ENCODE peak calls at places on chromosomes 4 and X, in six cellular contexts. B, H, L, I, Y and J are unnamed samples.

GRCh38 chr4:108940086-108941033 is 177.5 kb upstream of the ETNPPL start:
- DNase-seq in H (no peak), I (no peak), L (peak), Y (peak), B (no peak), J (peak)

GRCh38 chrX:99142745-99143144 is 1267.3 kb downstream of the PCDH19 start:
- DNase-seq in L (no peak), H (no peak), I (no peak), Y (no peak), B (no peak), J (no peak)

GRCh38 chrX:154020500-154021115 is 906 bp upstream of the IRAK1 start:
- DNase-seq in L (no peak), H (no peak), I (no peak), B (no peak), Y (no peak), J (no peak)

GRCh38 chrX:13120017-13120416 is 75.6 kb upstream of the FAM9C start:
- DNase-seq in B (peak), I (no peak), Y (no peak), H (no peak), L (no peak), J (no peak)

GRCh38 chr4:37951465-37952352 is 8.5 kb upstream of the PTTG2 start:
- DNase-seq in I (no peak), B (no peak), Y (no peak), H (no peak), L (no peak), J (no peak)

GRCh38 chrX:104343408-104344129 is 88.8 kb upstream of the ESX1 start:
- DNase-seq in L (peak), Y (peak), I (peak), B (peak), H (no peak), J (peak)

GRCh38 chrX:132875705-132876508 is 82.5 kb downstream of the HS6ST2 start:
- DNase-seq in L (no peak), I (no peak), B (peak), Y (peak), H (no peak), J (no peak)

GRCh38 chr4:78762529-78762928 is 13.6 kb upstream of the BMP2K start:
- DNase-seq in Y (no peak), B (no peak), H (no peak), L (no peak), I (no peak), J (no peak)

GRCh38 chrX:71606536-71607216 is 11.6 kb downstream of the CXCR3 start:
- DNase-seq in L (no peak), Y (no peak), H (no peak), I (no peak), B (no peak), J (no peak)

GRCh38 chr4:7929530-7929951 is 10.1 kb downstream of the AFAP1 start:
- DNase-seq in H (no peak), B (peak), Y (peak), I (no peak), L (no peak), J (peak)

GRCh38 chrX:148632444-148632843 is 132.0 kb downstream of the AFF2 start:
- DNase-seq in Y (no peak), B (no peak), L (no peak), H (no peak), I (no peak), J (no peak)

GRCh38 chrX:96027363-96027894 is 657.2 kb upstream of the DIAPH2 start:
- DNase-seq in B (no peak), I (no peak), L (no peak), Y (no peak), H (no peak), J (no peak)

GRCh38 chrX:96985046-96985445 is 101.3 kb downstream of the RPA4 start:
- DNase-seq in B (no peak), I (no peak), L (no peak), Y (no peak), H (no peak), J (peak)

GRCh38 chr4:78667764-78668163 is 108.4 kb upstream of the BMP2K start:
- DNase-seq in I (no peak), Y (no peak), B (no peak), H (no peak), L (no peak), J (no peak)

GRCh38 chr4:122775987-122776836 is 43.7 kb downstream of the BBS12 start:
- DNase-seq in H (no peak), Y (peak), B (no peak), L (no peak), I (peak), J (peak)

GRCh38 chrX:67555578-67556203 is 11.9 kb downstream of the AR start:
- DNase-seq in Y (peak), B (peak), H (no peak), I (peak), L (no peak), J (peak)

GRCh38 chr4:88225216-88226107 is 58.9 kb downstream of the PPM1K start:
- DNase-seq in Y (no peak), L (no peak), B (no peak), H (no peak), I (no peak), J (peak)

GRCh38 chrX:77731821-77732419 is 54.1 kb downstream of the ATRX start:
- DNase-seq in B (no peak), L (no peak), I (no peak), H (no peak), Y (no peak), J (no peak)

GRCh38 chr4:76639292-76639691 is 204.3 kb downstream of the SHROOM3 start:
- DNase-seq in I (no peak), L (no peak), H (no peak), B (no peak), Y (no peak), J (peak)

GRCh38 chr4:40856836-40857362 is 107.1 kb downstream of the NSUN7 start:
- DNase-seq in Y (peak), H (peak), L (no peak), I (peak), B (peak), J (peak)

GRCh38 chr4:126708716-126709115 is 924.0 kb upstream of the INTU start:
- DNase-seq in L (no peak), B (no peak), H (no peak), I (no peak), Y (no peak), J (peak)

GRCh38 chr4:122766950-122767349 is 34.4 kb downstream of the BBS12 start:
- DNase-seq in B (no peak), L (no peak), H (no peak), I (peak), Y (no peak), J (no peak)

GRCh38 chr4:90816754-90817153 is 689.6 kb downstream of the CCSER1 start:
- DNase-seq in Y (no peak), I (no peak), L (no peak), B (no peak), H (no peak), J (no peak)

GRCh38 chr4:68079918-68080317 is 49.8 kb downstream of the TMPRSS11F start:
- DNase-seq in H (no peak), Y (no peak), L (no peak), B (no peak), I (no peak), J (no peak)

GRCh38 chrX:153924149-153924861 is 1.8 kb downstream of the ARHGAP4 start:
- DNase-seq in B (peak), Y (no peak), H (no peak), I (no peak), L (no peak), J (peak)

GRCh38 chrX:3697220-3697684 is 16.2 kb downstream of the PRKX start:
- DNase-seq in Y (no peak), I (no peak), B (no peak), H (no peak), L (no peak), J (peak)

GRCh38 chr4:47704693-47705325 is 133.1 kb downstream of the CORIN start:
- DNase-seq in B (peak), H (no peak), Y (peak), L (no peak), I (no peak), J (no peak)

GRCh38 chrX:131262200-131262599 is 26.9 kb downstream of the IGSF1 start:
- DNase-seq in B (no peak), H (no peak), L (no peak), Y (no peak), I (no peak), J (no peak)

GRCh38 chr4:178138491-178138890 is 696.3 kb upstream of the AGA start:
- DNase-seq in I (no peak), H (no peak), B (no peak), L (no peak), Y (no peak), J (no peak)

GRCh38 chrX:20487227-20487626 is 220.5 kb upstream of the RPS6KA3 start:
- DNase-seq in I (no peak), B (no peak), H (no peak), L (no peak), Y (no peak), J (peak)

GRCh38 chr4:6386091-6386490 is 86.3 kb downstream of the PPP2R2C start:
- DNase-seq in H (no peak), B (no peak), Y (no peak), I (no peak), L (no peak), J (peak)

GRCh38 chrX:71210829-71211228 is 12.2 kb upstream of the GJB1 start:
- DNase-seq in L (no peak), I (no peak), B (no peak), H (no peak), Y (no peak), J (no peak)

GRCh38 chr4:5626916-5627315 is 81.4 kb downstream of the EVC2 start:
- DNase-seq in B (no peak), I (no peak), H (no peak), L (no peak), Y (no peak), J (no peak)

GRCh38 chrX:42619068-42619467 is 158.9 kb downstream of the PPP1R2C start:
- DNase-seq in H (no peak), B (no peak), I (no peak), L (no peak), Y (no peak), J (no peak)

GRCh38 chrX:149505671-149506070 is 565 bp upstream of the IDS start:
- DNase-seq in B (no peak), I (no peak), Y (no peak), L (no peak), H (no peak), J (no peak)

GRCh38 chr4:16021804-16022560 is 59.0 kb upstream of the FGFBP2 start:
- DNase-seq in I (no peak), L (no peak), B (no peak), H (no peak), Y (no peak), J (no peak)

GRCh38 chr4:16026155-16026761 is 57.6 kb downstream of the PROM1 start:
- DNase-seq in B (peak), H (no peak), I (peak), Y (no peak), L (no peak), J (peak)

GRCh38 chr4:16025268-16025667 is 58.6 kb downstream of the PROM1 start:
- DNase-seq in B (no peak), L (no peak), Y (no peak), I (no peak), H (no peak), J (no peak)

GRCh38 chr4:16027114-16027513 is 56.7 kb downstream of the PROM1 start:
- DNase-seq in Y (no peak), L (no peak), B (no peak), I (no peak), H (no peak), J (peak)

DNA sequence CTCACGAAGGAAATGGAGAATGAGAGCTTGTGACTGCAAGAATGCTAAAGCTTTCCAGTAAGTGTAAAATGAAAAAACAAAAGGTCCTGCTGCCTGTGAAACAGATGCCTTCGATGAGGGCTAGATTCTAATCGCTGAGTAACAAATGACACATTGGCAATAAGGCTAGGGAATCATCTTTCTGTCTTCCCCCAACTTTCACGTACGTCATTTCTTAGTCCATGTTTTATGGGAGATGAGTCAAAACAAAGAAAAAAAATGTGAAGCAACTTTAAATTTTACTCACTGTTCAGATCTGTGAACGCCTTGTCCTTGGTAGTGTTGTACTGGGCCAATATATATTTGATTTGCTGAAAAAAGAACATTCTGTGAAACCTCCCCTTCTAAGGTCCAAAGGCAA is 59.8 kb downstream of the PROM1 start:
- DNase-seq in Y (no peak), L (no peak), H (no peak), B (no peak), I (no peak), J (peak)
- H3K27ac ChIP-seq in Y (no peak), L (no peak), H (no peak), B (no peak), I (no peak), J (no peak)

GRCh38 chr4:169202143-169202699 is 68.5 kb downstream of the SH3RF1 start:
- DNase-seq in B (no peak), I (no peak), L (no peak), Y (no peak), H (no peak), J (no peak)
- H3K27ac ChIP-seq in B (peak), I (no peak), L (peak), Y (peak), H (no peak), J (no peak)

GRCh38 chr4:113641025-113641431 is 120.5 kb downstream of the CAMK2D start:
- DNase-seq in L (no peak), B (no peak), H (no peak), Y (no peak), I (no peak), J (no peak)
- H3K27ac ChIP-seq in L (no peak), B (no peak), H (no peak), Y (no peak), I (no peak), J (no peak)

GRCh38 chrX:110086916-110087484 is 84.1 kb downstream of the TMEM164 start:
- DNase-seq in I (peak), Y (no peak), H (no peak), L (no peak), B (peak), J (peak)

GRCh38 chrX:110089656-110090404 is 86.9 kb downstream of the TMEM164 start:
- DNase-seq in L (no peak), I (no peak), B (no peak), Y (no peak), H (no peak), J (no peak)

GRCh38 chrX:110082156-110082555 is 79.2 kb downstream of the TMEM164 start:
- DNase-seq in I (no peak), B (no peak), Y (no peak), L (no peak), H (no peak), J (peak)

GRCh38 chrX:110086162-110086915 is 83.4 kb downstream of the TMEM164 start:
- DNase-seq in B (no peak), I (no peak), Y (no peak), L (no peak), H (no peak), J (no peak)

GRCh38 chrX:110087485-110088356 is 84.8 kb downstream of the TMEM164 start:
- DNase-seq in H (no peak), L (no peak), B (no peak), Y (no peak), I (no peak), J (peak)
- H3K27ac ChIP-seq in H (no peak), L (no peak), B (no peak), Y (no peak), I (peak), J (peak)

GRCh38 chr4:186002853-186003252 is 66.1 kb upstream of the TLR3 start:
- DNase-seq in L (no peak), B (no peak), I (no peak), Y (no peak), H (no peak), J (no peak)
- H3K27ac ChIP-seq in L (no peak), B (no peak), I (no peak), Y (no peak), H (no peak), J (no peak)

GRCh38 chr4:10506077-10506476 is 48.9 kb upstream of the ZNF518B start:
- DNase-seq in Y (no peak), B (no peak), L (no peak), I (no peak), H (no peak), J (no peak)

GRCh38 chr4:10502717-10503116 is 45.5 kb upstream of the ZNF518B start:
- DNase-seq in L (no peak), H (no peak), I (no peak), Y (no peak), B (no peak), J (no peak)

GRCh38 chr4:10509733-10510132 is 52.5 kb upstream of the ZNF518B start:
- DNase-seq in B (no peak), I (no peak), L (no peak), Y (no peak), H (no peak), J (no peak)

GRCh38 chr4:10504510-10504909 is 47.3 kb upstream of the ZNF518B start:
- DNase-seq in I (no peak), B (no peak), H (no peak), Y (no peak), L (no peak), J (no peak)
- H3K27ac ChIP-seq in I (no peak), B (no peak), H (no peak), Y (no peak), L (no peak), J (no peak)

GRCh38 chrX:28854637-28855036 is 267.4 kb downstream of the IL1RAPL1 start:
- DNase-seq in I (no peak), H (no peak), B (no peak), Y (no peak), L (no peak), J (no peak)

GRCh38 chrX:28847423-28847822 is 260.2 kb downstream of the IL1RAPL1 start:
- DNase-seq in H (no peak), L (no peak), Y (peak), I (no peak), B (no peak), J (peak)

GRCh38 chrX:28850955-28851354 is 263.7 kb downstream of the IL1RAPL1 start:
- DNase-seq in B (peak), I (no peak), Y (no peak), L (no peak), H (no peak), J (no peak)

GRCh38 chrX:28848707-28849106 is 261.5 kb downstream of the IL1RAPL1 start:
- DNase-seq in B (no peak), L (no peak), Y (no peak), I (no peak), H (no peak), J (no peak)

DNA sequence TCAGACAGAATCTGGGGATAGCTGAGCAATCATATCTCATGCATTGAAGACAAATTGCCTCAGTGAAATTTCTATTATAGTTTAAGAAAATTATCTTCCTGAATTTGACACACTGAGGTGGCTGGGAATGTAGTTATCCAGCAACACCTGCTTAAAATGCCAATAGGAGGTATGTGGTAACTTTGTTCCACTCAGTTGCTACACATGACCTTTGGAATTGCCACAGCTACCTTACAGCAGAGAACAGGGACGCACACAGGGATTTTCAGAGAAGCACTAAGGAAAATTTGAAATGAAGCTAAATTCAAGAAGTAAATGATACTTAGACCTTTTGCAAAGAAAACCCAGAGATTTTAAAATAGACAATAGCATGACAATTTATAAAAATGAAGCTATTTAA is 264.6 kb downstream of the IL1RAPL1 start:
- DNase-seq in L (no peak), Y (no peak), B (no peak), I (no peak), H (no peak), J (no peak)
- H3K27ac ChIP-seq in L (no peak), Y (no peak), B (no peak), I (no peak), H (peak), J (no peak)

GRCh38 chr4:140252742-140253555 is 99.0 kb upstream of the MAML3 start:
- DNase-seq in I (peak), B (peak), H (peak), L (no peak), Y (peak), J (peak)

GRCh38 chr4:140250989-140251552 is 97.1 kb upstream of the MAML3 start:
- DNase-seq in L (no peak), I (no peak), Y (no peak), B (no peak), H (no peak), J (no peak)

GRCh38 chr4:140252144-140252741 is 98.3 kb upstream of the MAML3 start:
- DNase-seq in B (peak), H (no peak), L (no peak), Y (peak), I (no peak), J (no peak)

GRCh38 chr4:140253556-140254027 is 99.6 kb upstream of the MAML3 start:
- DNase-seq in L (no peak), Y (no peak), B (no peak), H (no peak), I (no peak), J (no peak)

DNA sequence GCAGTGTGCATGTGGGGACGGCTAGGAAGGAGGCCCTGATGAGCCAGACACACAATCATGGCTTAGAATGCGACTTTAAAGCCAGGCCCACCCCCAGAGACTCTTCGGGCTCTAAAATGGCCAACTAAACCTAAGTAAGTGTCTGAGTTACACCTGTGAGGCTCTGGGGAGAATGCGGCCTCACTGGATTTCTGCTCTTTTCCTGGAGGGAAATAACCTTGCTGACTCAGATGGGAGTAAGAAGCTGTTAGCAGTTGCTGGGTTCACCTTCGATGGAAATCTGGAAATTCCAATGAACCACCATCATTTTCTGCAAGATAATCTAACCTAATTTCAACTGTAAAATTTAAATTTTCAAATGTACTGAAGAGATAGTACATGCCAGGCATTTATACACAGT is 97.6 kb upstream of the MAML3 start:
- DNase-seq in B (no peak), L (no peak), I (no peak), H (no peak), Y (no peak), J (peak)
- H3K27ac ChIP-seq in B (no peak), L (peak), I (no peak), H (no peak), Y (no peak), J (no peak)